ENCODE peak calls at places on chromosomes 3 and 15, in five cellular contexts. One of them, this sample, is unnamed.

GRCh38 chr15:47673343-47673761 is 44.0 kb upstream of the SEMA6D start:
- DNase-seq in ELR: no peak
- DNase-seq in HS-5: no peak
- DNase-seq in heart left ventricle: peak; percentile 44
- DNase-seq in NCI-H1436: no peak
- DNase-seq in this sample: no peak

GRCh38 chr3:105066106-105066839 is 300.4 kb upstream of the ALCAM start:
- DNase-seq in ELR: no peak
- DNase-seq in NCI-H1436: no peak
- DNase-seq in heart left ventricle: no peak
- DNase-seq in HS-5: no peak
- DNase-seq in this sample: no peak

GRCh38 chr3:45489730-45490309 is 101.4 kb downstream of the LARS2 start:
- DNase-seq in heart left ventricle: no peak
- DNase-seq in NCI-H1436: no peak
- DNase-seq in HS-5: no peak
- DNase-seq in ELR: peak; percentile 72
- DNase-seq in this sample: no peak

GRCh38 chr3:48555949-48556795 is 431 bp downstream of the PFKFB4 start:
- DNase-seq in HS-5: no peak
- DNase-seq in ELR: no peak
- DNase-seq in NCI-H1436: no peak
- DNase-seq in heart left ventricle: no peak
- DNase-seq in this sample: no peak

GRCh38 chr3:42895332-42895868 is 10.5 kb upstream of the ZNF662 start:
- DNase-seq in NCI-H1436: no peak
- DNase-seq in HS-5: no peak
- DNase-seq in ELR: no peak
- DNase-seq in heart left ventricle: no peak
- DNase-seq in this sample: no peak

GRCh38 chr15:101023501-101024110 is 104.4 kb downstream of the LRRK1 start:
- DNase-seq in ELR: no peak
- DNase-seq in heart left ventricle: peak; percentile 21
- DNase-seq in HS-5: no peak
- DNase-seq in NCI-H1436: no peak
- DNase-seq in this sample: no peak

GRCh38 chr3:84223512-84223911 is 735.3 kb upstream of the CADM2 start:
- DNase-seq in HS-5: no peak
- DNase-seq in heart left ventricle: no peak
- DNase-seq in ELR: no peak
- DNase-seq in NCI-H1436: no peak
- DNase-seq in this sample: no peak

GRCh38 chr15:84681822-84682221 is 23.8 kb upstream of the NMB start:
- DNase-seq in heart left ventricle: no peak
- DNase-seq in HS-5: no peak
- DNase-seq in NCI-H1436: no peak
- DNase-seq in ELR: peak; percentile 62
- DNase-seq in this sample: peak; percentile 53

GRCh38 chr3:31800436-31800835 is 180.6 kb downstream of the OSBPL10 start:
- DNase-seq in heart left ventricle: no peak
- DNase-seq in HS-5: no peak
- DNase-seq in NCI-H1436: no peak
- DNase-seq in ELR: no peak
- DNase-seq in this sample: no peak

GRCh38 chr15:36399276-36399675 is 180.2 kb upstream of the CDIN1 start:
- DNase-seq in ELR: no peak
- DNase-seq in NCI-H1436: no peak
- DNase-seq in HS-5: no peak
- DNase-seq in heart left ventricle: no peak
- DNase-seq in this sample: no peak

GRCh38 chr3:183845608-183846288 is 20.4 kb upstream of the MAP6D1 start:
- DNase-seq in heart left ventricle: no peak
- DNase-seq in NCI-H1436: no peak
- DNase-seq in ELR: peak; percentile 79
- DNase-seq in HS-5: no peak
- DNase-seq in this sample: no peak

GRCh38 chr3:49378249-49378899 is 20.2 kb upstream of the GPX1 start:
- DNase-seq in heart left ventricle: peak; percentile 44
- DNase-seq in NCI-H1436: no peak
- DNase-seq in ELR: peak; percentile 54
- DNase-seq in HS-5: no peak
- DNase-seq in this sample: no peak

GRCh38 chr15:29133321-29133720 is 136.3 kb downstream of the NSMCE3 start:
- DNase-seq in HS-5: no peak
- DNase-seq in NCI-H1436: no peak
- DNase-seq in ELR: no peak
- DNase-seq in heart left ventricle: no peak
- DNase-seq in this sample: no peak

GRCh38 chr15:66290518-66290917 is 2.9 kb upstream of the DIS3L start:
- DNase-seq in HS-5: no peak
- DNase-seq in ELR: no peak
- DNase-seq in heart left ventricle: no peak
- DNase-seq in NCI-H1436: no peak
- DNase-seq in this sample: no peak

GRCh38 chr3:10450494-10451440 is 54.6 kb downstream of the ATP2B2 start:
- DNase-seq in HS-5: no peak
- DNase-seq in ELR: no peak
- DNase-seq in NCI-H1436: no peak
- DNase-seq in heart left ventricle: no peak
- DNase-seq in this sample: no peak

GRCh38 chr3:61885414-61885813 is 324.0 kb downstream of the PTPRG start:
- DNase-seq in ELR: no peak
- DNase-seq in heart left ventricle: no peak
- DNase-seq in NCI-H1436: no peak
- DNase-seq in HS-5: no peak
- DNase-seq in this sample: no peak

GRCh38 chr3:141952611-141953010 is 76.2 kb downstream of the ATP1B3 start:
- DNase-seq in heart left ventricle: no peak
- DNase-seq in HS-5: no peak
- DNase-seq in ELR: no peak
- DNase-seq in NCI-H1436: no peak
- DNase-seq in this sample: no peak

GRCh38 chr3:153293222-153293621 is 131.2 kb downstream of the RAP2B start:
- DNase-seq in NCI-H1436: no peak
- DNase-seq in HS-5: no peak
- DNase-seq in ELR: peak; percentile 66
- DNase-seq in heart left ventricle: no peak
- DNase-seq in this sample: no peak

GRCh38 chr3:146800484-146800883 is 195.3 kb upstream of the PLSCR5 start:
- DNase-seq in NCI-H1436: no peak
- DNase-seq in HS-5: no peak
- DNase-seq in heart left ventricle: no peak
- DNase-seq in ELR: no peak
- DNase-seq in this sample: no peak

GRCh38 chr3:156535162-156535627 is 19.7 kb downstream of the SSR3 start:
- DNase-seq in NCI-H1436: no peak
- DNase-seq in HS-5: peak; percentile 95
- DNase-seq in heart left ventricle: peak; percentile 79
- DNase-seq in ELR: peak; percentile 99
- DNase-seq in this sample: no peak

GRCh38 chr15:62503451-62503850 is 338.4 kb upstream of the C2CD4B start:
- DNase-seq in HS-5: no peak
- DNase-seq in heart left ventricle: peak; percentile 46
- DNase-seq in NCI-H1436: no peak
- DNase-seq in ELR: peak; percentile 24
- DNase-seq in this sample: no peak